ENCODE peak calls at places on chromosomes 4 and X, in four cellular contexts. R is activated B cell treated with CpG ODN at 0.5 μM for 24 hours, W is left ventricle myocardium inferior, H is neural progenitor cell. O is an unnamed sample.

GRCh38 chr4:184942447-184943425 is 75.6 kb upstream of the HELT start:
- DNase-seq in R (no peak), W (no peak), H (peak), O (no peak)

GRCh38 chr4:141660880-141661279 is 24.5 kb downstream of the IL15 start:
- DNase-seq in R (no peak), W (no peak), H (no peak), O (no peak)

GRCh38 chr4:4460759-4461158 is 73.9 kb downstream of the NSG1 start:
- DNase-seq in R (no peak), W (no peak), H (no peak), O (no peak)

GRCh38 chr4:68476191-68476590 is 28.9 kb downstream of the TMPRSS11E start:
- DNase-seq in R (no peak), W (no peak), H (no peak), O (no peak)

GRCh38 chr4:32624943-32625603 is 1904.9 kb downstream of the PCDH7 start:
- DNase-seq in R (no peak), W (no peak), H (no peak), O (no peak)

GRCh38 chr4:111362891-111363290 is 740.0 kb upstream of the PITX2 start:
- DNase-seq in R (no peak), W (no peak), H (peak), O (no peak)

GRCh38 chr4:53854991-53855885 is 209.2 kb downstream of the CHIC2 start:
- DNase-seq in R (no peak), W (no peak), H (no peak), O (no peak)

GRCh38 chrX:9681422-9681821 is 84.2 kb downstream of the GPR143 start:
- DNase-seq in R (no peak), W (no peak), H (no peak), O (no peak)

GRCh38 chrX:18937173-18937572 is 46.7 kb downstream of the PHKA2 start:
- DNase-seq in R (no peak), W (no peak), H (no peak), O (no peak)

GRCh38 chr4:182144621-182145359 is 98.4 kb upstream of the TENM3 start:
- DNase-seq in R (no peak), W (no peak), H (peak), O (peak)

GRCh38 chr4:41205854-41206460 is 8.4 kb downstream of the APBB2 start:
- DNase-seq in R (no peak), W (no peak), H (no peak), O (no peak)

GRCh38 chrX:33735182-33735581 is 396.9 kb downstream of the FAM47A start:
- DNase-seq in R (no peak), W (no peak), H (no peak), O (no peak)

GRCh38 chr4:95714571-95714970 is 125.3 kb upstream of the PDHA2 start:
- DNase-seq in R (no peak), W (no peak), H (no peak), O (no peak)

GRCh38 chr4:119659576-119659975 is 31.0 kb upstream of the PDE5A start:
- DNase-seq in R (no peak), W (no peak), H (no peak), O (no peak)

GRCh38 chr4:40321671-40322131 is 13.4 kb upstream of the CHRNA9 start:
- DNase-seq in R (no peak), W (no peak), H (no peak), O (no peak)

GRCh38 chrX:275967-276587 is 5.1 kb upstream of the PLCXD1 start:
- DNase-seq in R (peak), W (peak), H (peak), O (peak)

GRCh38 chr4:159077702-159078495 is 25.0 kb upstream of the RAPGEF2 start:
- DNase-seq in R (no peak), W (no peak), H (no peak), O (no peak)

GRCh38 chr4:186644737-186645261 is 78.9 kb downstream of the FAT1 start:
- DNase-seq in R (no peak), W (peak), H (no peak), O (peak)

GRCh38 chrX:70353524-70353923 is 63.6 kb downstream of the KIF4A start:
- DNase-seq in R (no peak), W (no peak), H (no peak), O (no peak)

GRCh38 chrX:370244-370962 is 16.3 kb downstream of the PPP2R3B start:
- DNase-seq in R (no peak), W (peak), H (no peak), O (peak)

GRCh38 chrX:34656467-34656841 is 631 bp downstream of the TMEM47 start:
- DNase-seq in R (no peak), W (peak), H (no peak), O (peak)

GRCh38 chrX:124986284-124986683 is 333.4 kb upstream of the TEX13C start:
- DNase-seq in R (no peak), W (no peak), H (no peak), O (no peak)